ENCODE peak calls at places on chromosome 13, in four cellular contexts. B is activated naive CD8-positive, alpha-beta T cell treated with anti-CD3 and anti-CD28 coated beads for 36 hours; Q is T-cell; T is tibial artery. Y is an unnamed sample.

GRCh38 chr13:40971321-40971720 is 47.8 kb downstream of the ELF1 start:
- DNase-seq in B (no peak), Q (no peak), T (no peak), Y (no peak)

GRCh38 chr13:106619688-106620555 is 52.0 kb upstream of the ARGLU1 start:
- DNase-seq in B (no peak), Q (peak; percentile 8), T (peak; percentile 25), Y (no peak)

GRCh38 chr13:75685239-75685697 is 49.1 kb downstream of the LMO7 start:
- DNase-seq in B (no peak), Q (no peak), T (no peak), Y (no peak)

GRCh38 chr13:67228909-67229308 is 1.2 kb downstream of the PCDH9 start:
- DNase-seq in B (no peak), Q (no peak), T (no peak), Y (no peak)

GRCh38 chr13:83752141-83752540 is 130.1 kb downstream of the SLITRK1 start:
- DNase-seq in B (no peak), Q (no peak), T (no peak), Y (no peak)

GRCh38 chr13:57624565-57625435 is 6.7 kb upstream of the PCDH17 start:
- DNase-seq in B (no peak), Q (no peak), T (peak; percentile 44), Y (no peak)

GRCh38 chr13:40484981-40485380 is 181.5 kb downstream of the FOXO1 start:
- DNase-seq in B (no peak), Q (no peak), T (no peak), Y (no peak)

GRCh38 chr13:34591801-34592454 is 350.1 kb upstream of the NBEA start:
- DNase-seq in B (no peak), Q (no peak), T (peak; percentile 51), Y (no peak)

GRCh38 chr13:100106005-100106404 is 17.1 kb downstream of the PCCA start:
- DNase-seq in B (no peak), Q (no peak), T (no peak), Y (no peak)

GRCh38 chr13:102251817-102252216 is 150.0 kb downstream of the FGF14 start:
- DNase-seq in B (no peak), Q (no peak), T (no peak), Y (no peak)

GRCh38 chr13:79671420-79671819 is 190.5 kb downstream of the NDFIP2 start:
- DNase-seq in B (no peak), Q (no peak), T (no peak), Y (no peak)

GRCh38 chr13:24251525-24251924 is 57.9 kb upstream of the C1QTNF9 start:
- DNase-seq in B (peak; percentile 80), Q (peak; percentile 81), T (no peak), Y (no peak)

GRCh38 chr13:34159946-34160345 is 342.0 kb downstream of the RFC3 start:
- DNase-seq in B (no peak), Q (no peak), T (no peak), Y (no peak)

GRCh38 chr13:109883181-109884180 is 97.1 kb upstream of the IRS2 start:
- DNase-seq in B (no peak), Q (no peak), T (no peak), Y (no peak)

GRCh38 chr13:58087566-58087965 is 456.0 kb downstream of the PCDH17 start:
- DNase-seq in B (no peak), Q (no peak), T (no peak), Y (no peak)

GRCh38 chr13:75326173-75327131 is 155.5 kb downstream of the TBC1D4 start:
- DNase-seq in B (peak; percentile 68), Q (peak; percentile 28), T (no peak), Y (no peak)

GRCh38 chr13:29858667-29859066 is 8.2 kb upstream of the UBL3 start:
- DNase-seq in B (no peak), Q (no peak), T (no peak), Y (no peak)

GRCh38 chr13:34816118-34816517 is 126.0 kb upstream of the NBEA start:
- DNase-seq in B (no peak), Q (no peak), T (no peak), Y (no peak)

GRCh38 chr13:23488442-23488841 is 54.9 kb upstream of the SACS start:
- DNase-seq in B (no peak), Q (no peak), T (no peak), Y (no peak)

GRCh38 chr13:23561261-23561660 is 9.0 kb upstream of the TNFRSF19 start:
- DNase-seq in B (no peak), Q (no peak), T (no peak), Y (no peak)

GRCh38 chr13:97977376-97977705 is 23.9 kb downstream of the IPO5 start:
- DNase-seq in B (no peak), Q (no peak), T (no peak), Y (no peak)

GRCh38 chr13:31733066-31733465 is 6.3 kb upstream of the RXFP2 start:
- DNase-seq in B (no peak), Q (no peak), T (no peak), Y (no peak)

GRCh38 chr13:64855506-64855905 is 2374.6 kb downstream of the PCDH9 start:
- DNase-seq in B (no peak), Q (no peak), T (no peak), Y (no peak)

GRCh38 chr13:113919761-113920160 is 54.1 kb downstream of the C13orf46 start:
- DNase-seq in B (no peak), Q (no peak), T (peak; percentile 9), Y (no peak)

GRCh38 chr13:105327727-105328126 is 1207.7 kb downstream of the EFNB2 start:
- DNase-seq in B (no peak), Q (no peak), T (no peak), Y (no peak)

GRCh38 chr13:33207616-33207964 is 78.0 kb downstream of the STARD13 start:
- DNase-seq in B (no peak), Q (no peak), T (no peak), Y (no peak)

GRCh38 chr13:109737606-109738005 is 48.8 kb downstream of the IRS2 start:
- DNase-seq in B (no peak), Q (no peak), T (no peak), Y (no peak)

GRCh38 chr13:90232291-90232690 is 1115.2 kb upstream of the MIR17HG start:
- DNase-seq in B (no peak), Q (no peak), T (no peak), Y (no peak)

GRCh38 chr13:94764576-94765321 is 52.4 kb upstream of the SOX21 start:
- DNase-seq in B (peak; percentile 9), Q (no peak), T (no peak), Y (no peak)

GRCh38 chr13:51453308-51453958 is 597 bp upstream of the INTS6 start:
- DNase-seq in B (peak; percentile 83), Q (peak; percentile 82), T (peak; percentile 83), Y (peak; percentile 84)

GRCh38 chr13:41842029-41842428 is 118.9 kb downstream of the VWA8 start:
- DNase-seq in B (no peak), Q (no peak), T (no peak), Y (no peak)

GRCh38 chr13:48578516-48579166 is 45.8 kb upstream of the RCBTB2 start:
- DNase-seq in B (no peak), Q (no peak), T (no peak), Y (no peak)

GRCh38 chr13:27973291-27973690 is 4.2 kb upstream of the CDX2 start:
- DNase-seq in B (no peak), Q (no peak), T (no peak), Y (no peak)

GRCh38 chr13:40591091-40591490 is 75.3 kb downstream of the FOXO1 start:
- DNase-seq in B (no peak), Q (no peak), T (no peak), Y (no peak)

GRCh38 chr13:42946927-42947326 is 45.1 kb downstream of the EPSTI1 start:
- DNase-seq in B (no peak), Q (no peak), T (no peak), Y (no peak)

GRCh38 chr13:26604784-26605183 is 47.3 kb downstream of the WASF3 start:
- DNase-seq in B (no peak), Q (no peak), T (peak; percentile 87), Y (no peak)

GRCh38 chr13:28607187-28607955 is 51.6 kb upstream of the POMP start:
- DNase-seq in B (no peak), Q (no peak), T (no peak), Y (no peak)

Y was measured in left lung.